ENCODE peak calls at places on chromosomes 3 and 15, in four cellular contexts. L is PC-3, E is tibial nerve, U is right atrium auricular region. N is an unnamed sample.

GRCh38 chr3:48563382-48563918 is at the start of gene UCN2:
- DNase-seq in L (no peak), U (no peak), E (no peak), N (no peak)

GRCh38 chr15:95182081-95182480 is 950.7 kb downstream of the MCTP2 start:
- DNase-seq in L (no peak), E (no peak), U (no peak), N (no peak)

GRCh38 chr3:47318921-47319320 is 36.2 kb downstream of the KLHL18 start:
- DNase-seq in L (peak), E (no peak), U (no peak), N (no peak)

GRCh38 chr3:25457642-25458419 is 29.8 kb downstream of the RARB start:
- DNase-seq in L (no peak), E (no peak), U (no peak), N (no peak)

GRCh38 chr3:27454914-27455313 is 29.3 kb downstream of the SLC4A7 start:
- DNase-seq in L (no peak), U (no peak), E (no peak), N (no peak)

GRCh38 chr15:34644061-34644460 is 60.6 kb upstream of the GOLGA8B start:
- DNase-seq in E (no peak), U (no peak), L (peak), N (no peak)

GRCh38 chr3:139304383-139304782 is 39.4 kb upstream of the MRPS22 start:
- DNase-seq in E (no peak), U (no peak), L (no peak), N (no peak)

GRCh38 chr15:85337398-85338074 is 42.9 kb upstream of the AKAP13 start:
- DNase-seq in U (no peak), E (no peak), L (no peak), N (no peak)

GRCh38 chr15:101482526-101483371 is 6.8 kb downstream of the PCSK6 start:
- DNase-seq in L (no peak), U (no peak), E (no peak), N (no peak)

GRCh38 chr15:42640103-42640502 is 64.7 kb downstream of the STARD9 start:
- DNase-seq in U (no peak), L (no peak), E (no peak), N (no peak)

GRCh38 chr3:13452490-13453335 is 27.4 kb upstream of the HDAC11 start:
- DNase-seq in U (no peak), L (peak), E (no peak), N (peak)

GRCh38 chr3:159739166-159739565 is 249.5 kb upstream of the IL12A start:
- DNase-seq in E (no peak), L (no peak), U (no peak), N (no peak)

GRCh38 chr3:189902230-189903186 is 218.2 kb downstream of the P3H2 start:
- DNase-seq in L (no peak), U (no peak), E (no peak), N (no peak)

DNA sequence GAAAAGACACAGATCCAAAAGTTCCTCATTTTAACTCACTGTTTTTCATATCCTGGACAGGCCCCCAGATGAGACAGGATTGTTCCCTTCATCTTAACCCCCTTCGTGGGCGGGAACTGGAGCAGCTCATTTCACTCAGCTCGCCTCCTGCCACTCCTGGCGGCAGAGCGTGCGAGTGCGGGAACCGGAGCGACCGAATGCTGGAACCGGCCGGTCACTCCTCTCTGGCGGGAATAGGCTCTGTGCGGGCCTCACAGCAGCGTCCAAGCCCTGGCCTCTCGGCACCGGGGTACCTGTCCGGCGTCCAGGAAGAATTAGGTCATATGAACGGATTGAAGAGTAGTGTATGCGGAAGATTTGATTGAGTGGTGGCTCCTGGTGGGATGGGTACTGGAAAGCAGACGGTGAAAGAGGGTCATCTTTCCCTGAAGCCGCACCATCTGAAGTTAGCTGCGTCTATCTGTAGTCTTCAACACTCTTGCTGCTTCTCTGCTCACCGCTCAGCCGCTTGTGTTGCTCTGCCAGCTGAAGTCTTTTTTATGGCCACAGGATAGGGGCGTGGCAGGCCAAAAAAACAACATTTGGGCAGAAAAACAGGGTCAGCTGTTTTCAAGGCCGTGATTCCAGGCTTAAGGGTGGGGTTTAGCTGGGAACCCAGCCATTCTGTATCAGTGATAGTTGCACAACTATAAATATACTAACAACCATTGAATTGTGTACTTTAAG is 42.3 kb upstream of the FXR1 start:
- DNase-seq in U (peak), E (no peak), L (no peak), N (no peak)
- H3K4me3 ChIP-seq in U (peak), E (no peak), L (no peak), N (no peak)

DNA sequence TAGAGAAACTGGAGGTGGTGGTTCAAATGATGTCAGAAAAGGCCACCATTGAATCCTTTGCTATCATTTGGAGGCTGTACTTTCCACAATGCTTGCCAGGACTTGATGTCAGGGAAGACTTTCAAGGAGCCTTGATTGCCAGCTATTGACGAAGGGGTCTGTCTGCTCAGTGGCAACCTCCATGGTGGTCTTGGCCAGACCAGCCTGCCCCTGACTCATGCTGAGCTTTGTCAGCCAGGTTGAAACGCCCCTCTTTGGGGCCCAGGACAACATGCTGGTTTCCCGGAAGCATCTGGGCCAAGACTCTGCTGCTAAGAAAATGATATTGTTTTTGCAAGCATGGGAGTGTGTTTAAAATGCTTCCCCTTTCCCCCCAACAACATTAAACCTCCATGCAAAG is 26.7 kb downstream of the CGNL1 start:
- DNase-seq in U (no peak), L (no peak), E (no peak), N (no peak)
- H3K27ac ChIP-seq in U (peak), L (no peak), E (no peak), N (no peak)

GRCh38 chr3:156682491-156682890 is 8.1 kb downstream of the TIPARP start:
- DNase-seq in E (no peak), U (no peak), L (no peak), N (no peak)
- H3K4me3 ChIP-seq in E (no peak), U (no peak), L (no peak), N (no peak)

DNA sequence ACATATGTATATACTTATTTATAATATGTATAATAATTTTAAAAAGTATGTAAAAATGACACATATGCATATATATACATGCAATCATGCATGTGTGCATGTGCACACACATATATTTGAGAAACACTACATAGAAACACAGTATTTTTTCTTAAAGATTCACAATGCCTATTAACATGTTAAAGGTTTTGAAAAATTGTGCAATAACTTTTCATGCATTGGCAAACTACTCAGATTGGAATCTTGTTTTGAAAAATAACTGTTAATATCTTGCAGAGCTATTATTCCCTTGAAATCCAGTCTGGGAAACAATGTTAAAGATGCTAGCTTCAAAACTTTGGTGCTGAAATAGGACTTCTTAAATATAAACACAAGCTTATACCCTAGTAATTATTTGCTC is 256.2 kb upstream of the P2RY1 start:
- DNase-seq in U (no peak), E (no peak), L (no peak), N (no peak)
- H3K27ac ChIP-seq in U (no peak), E (no peak), L (no peak), N (no peak)

GRCh38 chr3:193905541-193905940 is 230.4 kb upstream of the HES1 start:
- DNase-seq in E (no peak), U (no peak), L (no peak), N (no peak)

GRCh38 chr3:193902557-193903256 is 233.2 kb upstream of the HES1 start:
- DNase-seq in E (no peak), U (no peak), L (no peak), N (no peak)

GRCh38 chr3:193901007-193901406 is 234.9 kb upstream of the HES1 start:
- DNase-seq in U (no peak), E (no peak), L (no peak), N (no peak)

GRCh38 chr3:193903976-193904375 is 232.0 kb upstream of the HES1 start:
- DNase-seq in E (no peak), U (no peak), L (no peak), N (no peak)

DNA sequence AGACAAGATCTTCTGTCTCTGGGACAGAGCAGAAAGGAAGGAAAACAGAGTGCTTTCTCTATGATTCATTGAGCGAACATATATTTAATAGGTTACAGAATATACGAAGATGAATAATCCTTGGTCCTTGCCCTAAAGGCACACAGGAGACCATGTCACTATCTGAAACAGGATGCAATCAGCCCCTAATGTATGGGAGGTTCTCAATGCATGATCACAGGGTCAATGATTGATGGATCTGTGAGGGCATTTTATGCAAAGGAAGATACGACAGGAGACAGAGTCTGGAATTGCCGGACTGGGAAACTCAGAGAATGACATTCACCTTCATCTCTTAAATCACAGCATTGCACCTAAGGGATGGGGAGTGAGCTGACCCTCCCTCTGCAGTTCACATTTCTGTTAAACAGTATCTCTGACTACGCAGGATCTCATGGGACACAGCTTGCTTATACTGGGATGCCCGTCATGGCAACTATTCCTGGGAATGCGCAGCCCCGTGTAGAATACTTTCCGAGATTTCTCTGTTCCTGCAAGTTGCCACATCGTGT is 232.6 kb upstream of the HES1 start:
- DNase-seq in U (no peak), L (peak), E (no peak), N (no peak)
- H3K4me3 ChIP-seq in U (no peak), L (no peak), E (no peak), N (no peak)

GRCh38 chr15:72786244-72786641 is 2.7 kb upstream of the ADPGK start:
- DNase-seq in E (no peak), L (no peak), U (no peak), N (no peak)
- H3K27ac ChIP-seq in E (no peak), L (no peak), U (no peak), N (peak)

DNA sequence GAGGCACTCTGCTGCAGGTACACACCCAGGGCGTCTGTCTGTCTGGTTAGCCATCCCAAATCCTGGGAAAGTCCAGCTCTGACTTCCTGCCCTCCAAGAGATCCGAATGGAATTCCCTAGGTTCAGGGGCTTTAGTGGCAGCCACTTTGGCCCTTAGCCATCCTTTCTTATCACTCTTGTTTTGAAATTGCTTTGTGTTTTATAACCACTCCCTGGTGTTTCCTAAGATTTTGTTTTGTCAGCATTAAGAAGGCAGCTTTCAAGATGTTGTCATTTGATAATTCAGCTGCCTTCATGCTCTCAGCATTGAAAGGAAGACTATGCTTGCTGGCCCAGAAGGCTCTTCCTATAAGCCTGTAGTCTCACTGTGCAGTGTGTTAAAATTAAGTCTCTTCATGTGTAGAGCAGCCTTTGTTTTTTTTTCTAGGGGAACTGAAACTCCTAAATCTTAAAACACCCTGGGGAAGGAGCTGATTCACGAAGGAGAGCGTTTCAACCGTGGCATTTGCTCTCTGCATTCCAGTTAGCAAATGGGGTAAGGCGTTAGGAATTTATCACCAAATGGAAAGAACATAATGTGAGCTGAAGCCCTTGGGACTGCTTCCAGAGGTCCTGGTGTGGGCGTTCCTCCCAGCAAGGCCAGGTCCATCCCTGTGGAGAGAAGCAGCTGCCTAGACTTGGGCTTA is 14.2 kb upstream of the CLEC3B start:
- DNase-seq in U (peak), E (no peak), L (no peak), N (no peak)
- H3K4me3 ChIP-seq in U (no peak), E (no peak), L (no peak), N (no peak)

GRCh38 chr3:110031975-110032374 is 694.6 kb upstream of the DPPA4 start:
- DNase-seq in U (no peak), E (no peak), L (no peak), N (no peak)

GRCh38 chr3:110021659-110022058 is 684.3 kb upstream of the DPPA4 start:
- DNase-seq in E (no peak), L (no peak), U (no peak), N (no peak)

GRCh38 chr3:110026421-110026820 is 689.1 kb upstream of the DPPA4 start:
- DNase-seq in U (no peak), E (no peak), L (no peak), N (no peak)

GRCh38 chr3:110027446-110027845 is 690.1 kb upstream of the DPPA4 start:
- DNase-seq in E (no peak), U (no peak), L (peak), N (no peak)
- H3K27ac ChIP-seq in E (no peak), U (no peak), L (no peak), N (no peak)

GRCh38 chr3:184560992-184561328 is 625 bp upstream of the EPHB3 start:
- DNase-seq in U (no peak), L (peak), E (no peak), N (no peak)
- H3K4me3 ChIP-seq in U (peak), L (peak), E (peak), N (peak)

DNA sequence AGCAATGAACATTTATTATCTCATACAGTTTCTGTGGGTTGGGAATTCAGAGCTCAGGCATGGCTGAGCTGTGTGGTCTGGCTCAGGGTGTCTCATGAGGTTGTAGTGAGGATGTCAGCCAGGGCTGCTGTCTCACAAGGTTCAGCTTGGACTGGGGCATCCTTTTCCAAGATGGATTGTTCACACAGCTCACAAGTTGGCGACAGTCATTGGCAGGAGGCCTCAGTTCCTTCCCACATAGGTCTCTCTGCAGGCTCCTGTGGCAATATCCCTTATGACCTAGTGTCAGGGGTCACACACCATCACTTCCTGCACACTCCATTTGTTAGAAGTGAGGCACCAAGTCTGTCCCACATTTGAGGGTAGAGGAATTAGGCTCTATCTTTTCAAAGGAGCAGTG is 56.0 kb downstream of the RPLP1 start:
- DNase-seq in L (no peak), U (peak), E (no peak), N (no peak)
- H3K27ac ChIP-seq in L (no peak), U (no peak), E (no peak), N (no peak)

N was measured in CD8-positive, alpha-beta memory T cell.